ENCODE peak calls at places on chromosome 6, in ten cellular contexts. V is mucosa of descending colon; C is PC-3; S is left lung; D is HCT116; N is CD8-positive, alpha-beta T cell; J is upper lobe of right lung; I is upper lobe of left lung; W is RWPE2; F is heart left ventricle. G is an unnamed sample.

GRCh38 chr6:132612449-132613116 is 11.5 kb downstream of the TAAR2 start:
- ATAC-seq in V (peak; percentile 34), J (no peak), C (no peak), D (no peak), W (no peak), F (no peak), S (no peak), I (no peak), N (no peak), G (no peak)

GRCh38 chr6:107539409-107539808 is 49.5 kb downstream of the SOBP start:
- ATAC-seq in V (no peak), S (peak; percentile 26), F (no peak), C (no peak), J (no peak), I (no peak), D (no peak), N (no peak), W (no peak), G (no peak)

GRCh38 chr6:104537185-104537584 is 322.5 kb downstream of the HACE1 start:
- ATAC-seq in V (no peak), I (no peak), D (no peak), W (peak; percentile 86), N (no peak), S (peak; percentile 21), J (no peak), C (peak; percentile 74), F (no peak), G (peak; percentile 42)

GRCh38 chr6:107124934-107125348 is 9.6 kb upstream of the BEND3 start:
- ATAC-seq in V (peak; percentile 93), D (no peak), F (no peak), C (no peak), S (no peak), I (no peak), W (no peak), N (no peak), J (no peak), G (no peak)

GRCh38 chr6:136640132-136640915 is 90.1 kb upstream of the MAP7 start:
- ATAC-seq in F (peak; percentile 25), W (no peak), N (no peak), S (no peak), V (no peak), J (no peak), D (no peak), C (no peak), I (no peak), G (peak; percentile 65)

GRCh38 chr6:13425971-13426931 is 61.1 kb downstream of the GFOD1 start:
- ATAC-seq in D (no peak), I (no peak), W (peak; percentile 83), S (peak; percentile 60), C (no peak), F (peak; percentile 58), V (no peak), N (no peak), J (no peak), G (no peak)

GRCh38 chr6:402901-403658 is 11.5 kb downstream of the IRF4 start:
- ATAC-seq in S (no peak), N (no peak), I (no peak), C (peak; percentile 70), D (no peak), V (no peak), W (no peak), F (no peak), J (no peak), G (no peak)

GRCh38 chr6:46105568-46105967 is 24.2 kb upstream of the ENPP4 start:
- ATAC-seq in W (no peak), D (peak; percentile 72), N (no peak), I (no peak), J (no peak), S (no peak), C (no peak), F (no peak), V (no peak), G (no peak)

GRCh38 chr6:165704001-165704748 is 41.1 kb upstream of the PDE10A start:
- ATAC-seq in W (no peak), I (no peak), D (no peak), S (no peak), F (peak; percentile 11), J (no peak), V (no peak), N (no peak), C (no peak), G (no peak)

GRCh38 chr6:88358846-88359245 is 192.7 kb upstream of the CNR1 start:
- ATAC-seq in J (no peak), S (no peak), C (no peak), N (no peak), V (no peak), W (peak; percentile 70), F (no peak), I (no peak), D (no peak), G (no peak)

GRCh38 chr6:30227763-30228487 is 14.7 kb upstream of the TRIM26 start:
- ATAC-seq in N (peak; percentile 79), V (no peak), I (no peak), W (no peak), F (no peak), D (no peak), S (no peak), J (no peak), C (no peak), G (no peak)

GRCh38 chr6:44452725-44453124 is 65.2 kb downstream of the CDC5L start:
- ATAC-seq in I (no peak), F (no peak), W (peak; percentile 90), N (no peak), S (peak; percentile 23), J (no peak), V (no peak), C (peak; percentile 76), D (no peak), G (no peak)

GRCh38 chr6:83948851-83949250 is 84.7 kb upstream of the MRAP2 start:
- ATAC-seq in F (no peak), C (no peak), J (no peak), N (no peak), V (no peak), S (no peak), I (no peak), W (no peak), D (no peak), G (no peak)

GRCh38 chr6:11329841-11330765 is 97.6 kb upstream of the NEDD9 start:
- ATAC-seq in C (peak; percentile 38), W (no peak), N (no peak), S (peak; percentile 65), J (peak; percentile 81), I (peak; percentile 47), D (no peak), V (peak; percentile 88), F (peak; percentile 54), G (peak; percentile 46)

GRCh38 chr6:47502920-47503319 is 25.3 kb downstream of the CD2AP start:
- ATAC-seq in S (no peak), J (no peak), V (no peak), C (no peak), I (no peak), N (no peak), D (no peak), W (no peak), F (no peak), G (no peak)

GRCh38 chr6:89492025-89492640 is 59.2 kb downstream of the ANKRD6 start:
- ATAC-seq in W (no peak), V (no peak), N (no peak), J (peak; percentile 45), F (no peak), C (no peak), D (no peak), I (no peak), S (peak; percentile 66), G (no peak)

GRCh38 chr6:99602519-99603420 is 3.9 kb upstream of the PRDM13 start:
- ATAC-seq in F (no peak), N (no peak), C (no peak), W (no peak), D (no peak), V (peak; percentile 20), J (peak; percentile 9), S (no peak), I (no peak), G (no peak)

GRCh38 chr6:125784365-125784764 is 6.4 kb upstream of the NCOA7 start:
- ATAC-seq in N (no peak), W (no peak), V (no peak), F (no peak), C (peak; percentile 34), J (no peak), D (no peak), S (no peak), I (no peak), G (no peak)

GRCh38 chr6:25250878-25251277 is 28.3 kb upstream of the CARMIL1 start:
- ATAC-seq in S (no peak), N (no peak), D (peak; percentile 55), C (peak; percentile 49), F (no peak), V (no peak), J (no peak), I (no peak), W (peak; percentile 85), G (no peak)

GRCh38 chr6:43444601-43445000 is 10.7 kb downstream of the DLK2 start:
- ATAC-seq in I (no peak), F (no peak), N (no peak), C (no peak), S (no peak), D (no peak), J (no peak), W (no peak), V (no peak), G (no peak)
- H3K36me3 ChIP-seq in I (peaks cover 22% of the 10 kb centered on the region), F (no peaks in the 10 kb centered on the region), N (peaks cover 40% of the 10 kb centered on the region), C (peaks cover 9% of the 10 kb centered on the region), S (no peaks in the 10 kb centered on the region), D (peaks cover 6% of the 10 kb centered on the region), J (peaks cover 94% of the 10 kb centered on the region), W (peaks cover 38% of the 10 kb centered on the region), V (peaks cover 3% of the 10 kb centered on the region), G (no peaks in the 10 kb centered on the region)

DNA sequence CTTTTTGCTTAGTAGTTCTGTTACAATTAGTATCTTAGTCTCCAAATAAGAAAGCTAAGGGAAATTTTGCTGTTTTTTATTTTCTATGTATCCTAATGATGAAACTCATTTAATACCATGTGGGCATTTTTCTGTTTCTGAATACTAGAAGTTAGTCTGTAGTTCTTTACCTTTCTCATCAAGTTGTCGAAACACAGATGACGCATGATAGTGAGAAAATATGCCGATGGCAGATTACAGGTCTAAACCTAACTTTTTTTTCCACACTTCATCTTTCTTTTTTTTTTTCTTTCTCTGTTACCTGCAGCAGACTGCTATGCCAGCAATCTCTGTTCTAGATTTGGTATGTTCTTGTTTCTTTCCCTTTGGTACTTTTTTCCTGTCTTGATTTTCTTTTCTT is 43.3 kb upstream of the KIF25 start:
- ATAC-seq in F (no peak), S (no peak), C (no peak), J (no peak), I (no peak), D (no peak), N (no peak), V (no peak), W (no peak), G (no peak)
- H3K36me3 ChIP-seq in F (no peaks in the 10 kb centered on the region), S (no peaks in the 10 kb centered on the region), C (no peaks in the 10 kb centered on the region), J (peaks cover 61% of the 10 kb centered on the region), I (peaks cover 13% of the 10 kb centered on the region), D (peaks cover 17% of the 10 kb centered on the region), N (no peaks in the 10 kb centered on the region), V (peaks cover 6% of the 10 kb centered on the region), W (peaks cover 46% of the 10 kb centered on the region), G (peaks cover 74% of the 10 kb centered on the region)

GRCh38 chr6:7196685-7197283 is 89.0 kb downstream of the RREB1 start:
- ATAC-seq in J (no peak), S (no peak), V (no peak), D (no peak), W (no peak), C (no peak), I (no peak), F (no peak), N (no peak), G (no peak)
- H3K36me3 ChIP-seq in J (peaks cover 24% of the 10 kb centered on the region), S (no peaks in the 10 kb centered on the region), V (no peaks in the 10 kb centered on the region), D (no peaks in the 10 kb centered on the region), W (peaks cover 41% of the 10 kb centered on the region), C (peaks cover 32% of the 10 kb centered on the region), I (no peaks in the 10 kb centered on the region), F (no peaks in the 10 kb centered on the region), N (no peaks in the 10 kb centered on the region), G (no peaks in the 10 kb centered on the region)

GRCh38 chr6:53090576-53090975 is 25.4 kb downstream of the FBXO9 start:
- ATAC-seq in W (no peak), J (no peak), D (no peak), S (no peak), N (no peak), I (no peak), V (no peak), F (no peak), C (peak; percentile 33), G (no peak)
- H3K36me3 ChIP-seq in W (peaks cover 86% of the 10 kb centered on the region), J (peaks cover 97% of the 10 kb centered on the region), D (peaks cover 55% of the 10 kb centered on the region), S (peaks cover 4% of the 10 kb centered on the region), N (peaks cover 30% of the 10 kb centered on the region), I (peaks cover 36% of the 10 kb centered on the region), V (no peaks in the 10 kb centered on the region), F (no peaks in the 10 kb centered on the region), C (peaks cover 58% of the 10 kb centered on the region), G (peaks cover 99% of the 10 kb centered on the region)